ENCODE peak calls at places on chromosome 1, in nine cellular contexts. One of them, this sample, is unnamed.

GRCh38 chr1:241270016-241270415 is 87.0 kb downstream of the RGS7 start:
- DNase-seq in body of pancreas: no peak
- DNase-seq in upper lobe of left lung: no peak
- DNase-seq in uterus: no peak
- DNase-seq in heart left ventricle: no peak
- DNase-seq in A549: no peak
- DNase-seq in GM12892: no peak
- DNase-seq in lower leg skin: no peak
- DNase-seq in esophagus squamous epithelium: no peak
- DNase-seq in this sample: no peak

GRCh38 chr1:192445849-192446489 is 129.2 kb downstream of the RGS21 start:
- DNase-seq in lower leg skin: peak
- DNase-seq in heart left ventricle: peak
- DNase-seq in uterus: peak
- DNase-seq in body of pancreas: peak
- DNase-seq in upper lobe of left lung: peak
- DNase-seq in esophagus squamous epithelium: no peak
- DNase-seq in A549: peak
- DNase-seq in GM12892: no peak
- DNase-seq in this sample: no peak

GRCh38 chr1:44251989-44252625 is 38.8 kb downstream of the DMAP1 start:
- DNase-seq in lower leg skin: no peak
- DNase-seq in uterus: no peak
- DNase-seq in A549: no peak
- DNase-seq in heart left ventricle: no peak
- DNase-seq in body of pancreas: no peak
- DNase-seq in upper lobe of left lung: no peak
- DNase-seq in esophagus squamous epithelium: no peak
- DNase-seq in GM12892: no peak
- DNase-seq in this sample: no peak

GRCh38 chr1:85460555-85461088 is 4.3 kb downstream of the DDAH1 start:
- DNase-seq in esophagus squamous epithelium: no peak
- DNase-seq in uterus: no peak
- DNase-seq in body of pancreas: peak
- DNase-seq in A549: no peak
- DNase-seq in lower leg skin: peak
- DNase-seq in upper lobe of left lung: peak
- DNase-seq in heart left ventricle: no peak
- DNase-seq in GM12892: no peak
- DNase-seq in this sample: no peak

GRCh38 chr1:167713330-167714081 is 8.3 kb upstream of the MPZL1 start:
- DNase-seq in lower leg skin: no peak
- DNase-seq in A549: no peak
- DNase-seq in uterus: peak
- DNase-seq in esophagus squamous epithelium: no peak
- DNase-seq in body of pancreas: peak
- DNase-seq in GM12892: no peak
- DNase-seq in heart left ventricle: peak
- DNase-seq in upper lobe of left lung: peak
- DNase-seq in this sample: no peak

GRCh38 chr1:154863702-154864174 is 6.3 kb downstream of the KCNN3 start:
- DNase-seq in esophagus squamous epithelium: no peak
- DNase-seq in uterus: no peak
- DNase-seq in GM12892: no peak
- DNase-seq in A549: peak
- DNase-seq in upper lobe of left lung: no peak
- DNase-seq in body of pancreas: peak
- DNase-seq in heart left ventricle: no peak
- DNase-seq in lower leg skin: no peak
- DNase-seq in this sample: no peak

GRCh38 chr1:183339556-183340167 is 78.5 kb downstream of the NMNAT2 start:
- DNase-seq in body of pancreas: no peak
- DNase-seq in uterus: no peak
- DNase-seq in upper lobe of left lung: no peak
- DNase-seq in A549: no peak
- DNase-seq in heart left ventricle: no peak
- DNase-seq in esophagus squamous epithelium: no peak
- DNase-seq in lower leg skin: no peak
- DNase-seq in GM12892: no peak
- DNase-seq in this sample: no peak

GRCh38 chr1:153400244-153400643 is 9.4 kb upstream of the S100A8 start:
- DNase-seq in lower leg skin: no peak
- DNase-seq in GM12892: no peak
- DNase-seq in esophagus squamous epithelium: no peak
- DNase-seq in uterus: no peak
- DNase-seq in heart left ventricle: no peak
- DNase-seq in body of pancreas: no peak
- DNase-seq in upper lobe of left lung: no peak
- DNase-seq in A549: no peak
- DNase-seq in this sample: no peak

GRCh38 chr1:78003882-78004718 is 639 bp upstream of the DNAJB4 start:
- DNase-seq in esophagus squamous epithelium: no peak
- DNase-seq in heart left ventricle: peak
- DNase-seq in A549: peak
- DNase-seq in body of pancreas: peak
- DNase-seq in upper lobe of left lung: peak
- DNase-seq in uterus: peak
- DNase-seq in lower leg skin: peak
- DNase-seq in GM12892: peak
- DNase-seq in this sample: no peak
- TF ChIP-seq POLR2A in esophagus squamous epithelium: no peak
- TF ChIP-seq POLR2A in heart left ventricle: no peak
- TF ChIP-seq POLR2A in A549: peak
- TF ChIP-seq POLR2A in body of pancreas: peak
- TF ChIP-seq POLR2A in upper lobe of left lung: no peak
- TF ChIP-seq POLR2A in uterus: no peak
- TF ChIP-seq POLR2A in lower leg skin: no peak
- TF ChIP-seq POLR2A in GM12892: peak
- TF ChIP-seq POLR2A in this sample: no peak

DNA sequence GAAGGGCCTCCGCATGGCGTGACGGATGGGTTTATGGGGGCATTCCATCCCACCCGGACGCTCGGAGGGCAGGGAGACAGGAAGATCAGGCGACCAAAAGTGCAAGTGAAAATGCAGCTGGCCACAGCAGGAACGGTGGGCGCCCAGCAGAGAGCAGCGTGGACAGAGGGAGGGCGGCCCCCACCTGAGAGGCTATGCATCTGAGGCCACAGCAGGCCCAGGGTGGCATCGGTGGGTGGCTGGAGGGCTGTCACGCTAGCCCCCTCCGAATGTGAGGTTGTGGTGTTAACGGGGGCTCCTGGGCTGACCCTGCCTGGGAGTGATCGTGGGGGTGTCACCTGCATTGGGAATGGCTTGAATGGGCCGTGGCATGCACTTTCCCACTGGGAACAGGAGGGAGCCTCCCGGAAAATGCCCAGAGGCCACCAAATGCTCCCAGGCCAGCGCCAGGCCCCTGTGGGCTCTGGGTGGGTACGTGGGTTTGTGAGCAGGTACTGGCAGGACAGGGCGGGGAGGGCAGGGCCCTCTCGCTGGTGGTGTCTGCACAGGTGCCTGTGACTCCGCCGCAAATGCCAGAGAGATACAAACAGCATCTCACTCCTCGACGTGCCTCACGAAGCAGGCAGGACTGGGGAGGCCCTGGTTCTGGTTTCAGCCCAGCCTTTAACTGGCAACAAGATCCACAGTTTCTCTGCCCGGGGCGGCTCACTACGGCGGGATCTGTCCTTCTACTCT is 172.8 kb downstream of the PRDM16 start:
- DNase-seq in lower leg skin: no peak
- DNase-seq in body of pancreas: no peak
- DNase-seq in upper lobe of left lung: no peak
- DNase-seq in GM12892: no peak
- DNase-seq in esophagus squamous epithelium: no peak
- DNase-seq in A549: no peak
- DNase-seq in uterus: no peak
- DNase-seq in heart left ventricle: no peak
- DNase-seq in this sample: no peak
- TF ChIP-seq POLR2A in lower leg skin: no peak
- TF ChIP-seq POLR2A in body of pancreas: no peak
- TF ChIP-seq POLR2A in upper lobe of left lung: no peak
- TF ChIP-seq POLR2A in GM12892: no peak
- TF ChIP-seq POLR2A in esophagus squamous epithelium: no peak
- TF ChIP-seq POLR2A in A549: no peak
- TF ChIP-seq POLR2A in uterus: no peak
- TF ChIP-seq POLR2A in heart left ventricle: no peak
- TF ChIP-seq POLR2A in this sample: no peak

GRCh38 chr1:15972409-15972808 is 3.5 kb downstream of the ZBTB17 start:
- DNase-seq in esophagus squamous epithelium: no peak
- DNase-seq in uterus: no peak
- DNase-seq in A549: no peak
- DNase-seq in heart left ventricle: no peak
- DNase-seq in upper lobe of left lung: no peak
- DNase-seq in lower leg skin: no peak
- DNase-seq in GM12892: no peak
- DNase-seq in body of pancreas: no peak
- DNase-seq in this sample: no peak

GRCh38 chr1:15973772-15974171 is 2.1 kb downstream of the ZBTB17 start:
- DNase-seq in A549: no peak
- DNase-seq in GM12892: no peak
- DNase-seq in lower leg skin: no peak
- DNase-seq in heart left ventricle: no peak
- DNase-seq in upper lobe of left lung: no peak
- DNase-seq in esophagus squamous epithelium: no peak
- DNase-seq in body of pancreas: no peak
- DNase-seq in uterus: no peak
- DNase-seq in this sample: no peak

GRCh38 chr1:15974855-15975254 is 1.0 kb downstream of the ZBTB17 start:
- DNase-seq in heart left ventricle: no peak
- DNase-seq in lower leg skin: no peak
- DNase-seq in upper lobe of left lung: no peak
- DNase-seq in esophagus squamous epithelium: no peak
- DNase-seq in GM12892: no peak
- DNase-seq in body of pancreas: no peak
- DNase-seq in A549: no peak
- DNase-seq in uterus: no peak
- DNase-seq in this sample: no peak

GRCh38 chr1:15975358-15975804 is 520 bp downstream of the ZBTB17 start:
- DNase-seq in lower leg skin: no peak
- DNase-seq in heart left ventricle: peak
- DNase-seq in uterus: no peak
- DNase-seq in A549: peak
- DNase-seq in GM12892: peak
- DNase-seq in body of pancreas: peak
- DNase-seq in upper lobe of left lung: peak
- DNase-seq in esophagus squamous epithelium: no peak
- DNase-seq in this sample: no peak

DNA sequence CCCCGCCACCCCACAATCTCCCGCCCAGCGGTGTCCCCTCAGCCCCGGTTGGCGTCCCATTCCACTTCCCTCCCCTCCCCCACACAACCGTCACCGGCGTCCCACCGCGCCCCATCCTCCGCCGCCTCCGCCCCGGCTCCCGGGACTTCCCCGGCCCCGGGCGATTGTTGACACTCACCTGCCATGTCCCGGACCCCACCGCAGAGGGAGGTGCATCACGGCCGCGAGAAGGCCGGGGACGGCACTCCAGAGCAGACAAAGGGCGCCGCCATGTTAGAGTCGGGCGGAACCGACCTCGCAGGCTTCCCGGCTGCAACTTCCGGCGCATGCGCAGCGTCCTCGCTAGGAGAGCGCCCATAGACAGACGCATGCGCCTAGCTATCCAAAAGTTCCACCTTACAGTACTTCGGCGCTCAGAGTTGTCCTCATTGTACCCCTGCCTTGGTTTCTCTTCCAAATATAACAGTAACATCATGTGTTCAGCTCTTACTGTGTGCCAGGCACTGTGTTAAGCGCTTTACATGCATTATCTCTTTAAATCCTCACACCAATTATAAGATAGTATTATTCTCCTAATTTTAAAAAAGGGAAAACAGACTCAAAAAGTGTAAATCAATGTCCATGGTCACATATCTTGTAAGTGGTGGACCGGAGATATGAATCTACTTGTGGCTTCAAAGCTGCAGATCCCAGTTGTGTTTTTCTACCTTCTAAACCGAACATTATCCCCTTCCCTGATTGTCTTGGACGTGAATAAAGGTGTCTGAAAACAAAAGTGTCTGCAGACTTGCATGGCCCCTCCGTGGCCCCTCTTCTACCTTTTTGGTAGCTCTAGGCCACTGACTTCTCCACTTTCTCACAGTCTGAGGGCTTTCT is at the start of gene ZBTB17:
- DNase-seq in body of pancreas: peak
- DNase-seq in lower leg skin: peak
- DNase-seq in GM12892: peak
- DNase-seq in esophagus squamous epithelium: peak
- DNase-seq in upper lobe of left lung: peak
- DNase-seq in heart left ventricle: peak
- DNase-seq in uterus: peak
- DNase-seq in A549: peak
- DNase-seq in this sample: no peak
- TF ChIP-seq POLR2A in body of pancreas: peak
- TF ChIP-seq POLR2A in lower leg skin: no peak
- TF ChIP-seq POLR2A in GM12892: peak
- TF ChIP-seq POLR2A in esophagus squamous epithelium: peak
- TF ChIP-seq POLR2A in upper lobe of left lung: peak
- TF ChIP-seq POLR2A in heart left ventricle: peak
- TF ChIP-seq POLR2A in uterus: peak
- TF ChIP-seq POLR2A in A549: peak
- TF ChIP-seq POLR2A in this sample: peak

GRCh38 chr1:111202707-111203623 is 2.5 kb upstream of the DENND2D start:
- DNase-seq in upper lobe of left lung: no peak
- DNase-seq in body of pancreas: no peak
- DNase-seq in A549: no peak
- DNase-seq in heart left ventricle: no peak
- DNase-seq in GM12892: no peak
- DNase-seq in uterus: no peak
- DNase-seq in lower leg skin: no peak
- DNase-seq in esophagus squamous epithelium: no peak
- DNase-seq in this sample: no peak

GRCh38 chr1:111203681-111204210 is 3.3 kb upstream of the DENND2D start:
- DNase-seq in lower leg skin: peak
- DNase-seq in uterus: peak
- DNase-seq in upper lobe of left lung: peak
- DNase-seq in A549: no peak
- DNase-seq in heart left ventricle: peak
- DNase-seq in esophagus squamous epithelium: peak
- DNase-seq in GM12892: peak
- DNase-seq in body of pancreas: peak
- DNase-seq in this sample: no peak

GRCh38 chr1:111205724-111206070 is 5.3 kb upstream of the DENND2D start:
- DNase-seq in A549: no peak
- DNase-seq in upper lobe of left lung: no peak
- DNase-seq in body of pancreas: no peak
- DNase-seq in uterus: no peak
- DNase-seq in esophagus squamous epithelium: no peak
- DNase-seq in heart left ventricle: no peak
- DNase-seq in lower leg skin: no peak
- DNase-seq in GM12892: no peak
- DNase-seq in this sample: no peak

GRCh38 chr1:111204923-111205723 is 4.7 kb upstream of the DENND2D start:
- DNase-seq in upper lobe of left lung: no peak
- DNase-seq in lower leg skin: no peak
- DNase-seq in heart left ventricle: no peak
- DNase-seq in body of pancreas: no peak
- DNase-seq in A549: no peak
- DNase-seq in uterus: no peak
- DNase-seq in esophagus squamous epithelium: no peak
- DNase-seq in GM12892: no peak
- DNase-seq in this sample: no peak

DNA sequence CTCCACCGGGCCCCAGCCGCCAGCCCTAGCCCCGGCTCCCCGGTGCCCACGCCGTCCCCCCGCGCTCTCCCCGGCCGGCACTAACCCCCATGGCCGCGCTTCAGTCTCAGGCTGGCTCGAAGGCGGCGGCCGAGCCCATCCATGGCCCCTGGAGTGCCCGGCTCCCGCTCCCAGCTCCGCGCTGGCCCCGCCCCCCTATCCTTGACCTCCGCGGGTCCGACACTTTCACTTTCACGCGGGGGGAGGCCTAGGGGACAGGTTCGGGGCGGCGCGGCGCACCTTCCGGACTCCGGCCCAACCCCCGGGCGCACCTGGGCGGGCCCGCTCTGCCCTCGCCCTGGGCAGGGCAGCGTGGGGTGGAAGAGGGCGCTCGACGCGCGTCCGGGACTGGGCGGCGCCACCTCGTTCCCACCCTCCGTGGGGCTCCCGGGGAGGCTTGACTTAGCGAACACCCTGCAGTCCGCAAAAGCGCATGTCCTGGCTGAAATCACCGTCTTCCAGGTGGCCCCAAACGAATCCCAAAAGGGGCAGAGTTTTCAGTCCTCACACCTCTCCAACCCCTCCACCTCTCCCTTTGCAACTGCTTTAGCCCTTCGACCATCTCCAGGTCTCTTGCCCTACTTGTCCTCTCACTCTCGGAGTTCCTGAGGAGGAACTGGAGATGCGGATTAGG is 3.9 kb upstream of the DENND2D start:
- DNase-seq in body of pancreas: peak
- DNase-seq in esophagus squamous epithelium: peak
- DNase-seq in uterus: no peak
- DNase-seq in A549: peak
- DNase-seq in lower leg skin: no peak
- DNase-seq in GM12892: peak
- DNase-seq in upper lobe of left lung: peak
- DNase-seq in heart left ventricle: no peak
- DNase-seq in this sample: no peak
- TF ChIP-seq POLR2A in body of pancreas: peak
- TF ChIP-seq POLR2A in esophagus squamous epithelium: peak
- TF ChIP-seq POLR2A in uterus: peak
- TF ChIP-seq POLR2A in A549: no peak
- TF ChIP-seq POLR2A in lower leg skin: no peak
- TF ChIP-seq POLR2A in GM12892: peak
- TF ChIP-seq POLR2A in upper lobe of left lung: peak
- TF ChIP-seq POLR2A in heart left ventricle: no peak
- TF ChIP-seq POLR2A in this sample: peak

This sample was measured in vagina.